ENCODE peak calls at places on chromosomes 2 and 18, in four cellular contexts. F, Y, R and M are unnamed samples.

GRCh38 chr2:148540022-148540421 is 104.5 kb upstream of the EPC2 start:
- DNase-seq in F (no peak), Y (no peak), R (no peak), M (no peak)

GRCh38 chr18:79680100-79680879 is 687 bp downstream of the CTDP1 start:
- DNase-seq in F (peak; percentile 41), Y (no peak), R (peak; percentile 51), M (peak; percentile 26)

GRCh38 chr18:79510046-79510685 is 114.4 kb downstream of the NFATC1 start:
- DNase-seq in F (no peak), Y (no peak), R (no peak), M (no peak)

GRCh38 chr2:24923106-24923505 is 3.1 kb upstream of the ADCY3 start:
- DNase-seq in F (no peak), Y (no peak), R (no peak), M (no peak)

GRCh38 chr2:23803965-23804542 is 122.9 kb downstream of the ATAD2B start:
- DNase-seq in F (peak; percentile 28), Y (no peak), R (peak; percentile 27), M (peak; percentile 56)

GRCh38 chr2:169815849-169816248 is 8.9 kb downstream of the METTL5 start:
- DNase-seq in F (peak; percentile 64), Y (no peak), R (no peak), M (no peak)

GRCh38 chr2:20027260-20027677 is 14.8 kb upstream of the MATN3 start:
- DNase-seq in F (peak; percentile 90), Y (no peak), R (no peak), M (no peak)

GRCh38 chr18:7764406-7764805 is 197.3 kb downstream of the PTPRM start:
- DNase-seq in F (no peak), Y (no peak), R (no peak), M (no peak)

GRCh38 chr2:44944102-44944951 is 2.8 kb downstream of the SIX3 start:
- DNase-seq in F (no peak), Y (no peak), R (no peak), M (no peak)

GRCh38 chr2:191345788-191346187 is 100.6 kb downstream of the MYO1B start:
- DNase-seq in F (no peak), Y (no peak), R (no peak), M (no peak)

GRCh38 chr18:70425236-70425635 is 136.4 kb downstream of the SOCS6 start:
- DNase-seq in F (no peak), Y (no peak), R (no peak), M (no peak)

GRCh38 chr18:40987581-40987980 is 967.5 kb upstream of the PIK3C3 start:
- DNase-seq in F (no peak), Y (no peak), R (no peak), M (no peak)

GRCh38 chr2:172103471-172104292 is 982 bp upstream of the DLX2 start:
- DNase-seq in F (peak; percentile 83), Y (peak; percentile 39), R (peak; percentile 91), M (peak; percentile 82)

GRCh38 chr2:240570531-240571313 is 2.4 kb downstream of the RNPEPL1 start:
- DNase-seq in F (no peak), Y (no peak), R (no peak), M (no peak)

GRCh38 chr2:174145827-174146226 is 102.5 kb downstream of the OLA1 start:
- DNase-seq in F (peak; percentile 25), Y (no peak), R (no peak), M (peak; percentile 46)

GRCh38 chr2:233446616-233447305 is 92.5 kb downstream of the DGKD start:
- DNase-seq in F (no peak), Y (no peak), R (no peak), M (no peak)

GRCh38 chr2:3171564-3172264 is 205.9 kb downstream of the EIPR1 start:
- DNase-seq in F (no peak), Y (no peak), R (no peak), M (no peak)

GRCh38 chr2:68741238-68741637 is 6.6 kb downstream of the ARHGAP25 start:
- DNase-seq in F (no peak), Y (no peak), R (no peak), M (no peak)

GRCh38 chr2:77521931-77522470 is at the start of gene LRRTM4:
- DNase-seq in F (no peak), Y (no peak), R (no peak), M (peak; percentile 14)

GRCh38 chr18:11454021-11454420 is 155.4 kb upstream of the SLC35G4 start:
- DNase-seq in F (no peak), Y (no peak), R (no peak), M (no peak)

GRCh38 chr2:188776634-188777033 is 197.5 kb upstream of the COL3A1 start:
- DNase-seq in F (no peak), Y (no peak), R (no peak), M (no peak)

GRCh38 chr2:27051902-27052645 is 606 bp downstream of the AGBL5 start:
- DNase-seq in F (no peak), Y (no peak), R (no peak), M (peak; percentile 16)

GRCh38 chr2:26754972-26755670 is 9.0 kb upstream of the SLC35F6 start:
- DNase-seq in F (no peak), Y (no peak), R (no peak), M (no peak)

GRCh38 chr2:234273887-234274584 is 222.8 kb downstream of the ARL4C start:
- DNase-seq in F (no peak), Y (no peak), R (no peak), M (no peak)

GRCh38 chr2:9709539-9710285 is 78.9 kb upstream of the YWHAQ start:
- DNase-seq in F (no peak), Y (no peak), R (no peak), M (no peak)

GRCh38 chr18:22399949-22400348 is 17.8 kb downstream of the CTAGE1 start:
- DNase-seq in F (no peak), Y (no peak), R (no peak), M (no peak)

GRCh38 chr2:190637903-190638618 is 10.8 kb upstream of the NAB1 start:
- DNase-seq in F (peak; percentile 45), Y (no peak), R (no peak), M (no peak)

GRCh38 chr2:128369626-128370467 is 51.2 kb upstream of the HS6ST1 start:
- DNase-seq in F (no peak), Y (no peak), R (no peak), M (no peak)

GRCh38 chr2:60552096-60552850 is 1.2 kb downstream of the BCL11A start:
- DNase-seq in F (no peak), Y (no peak), R (no peak), M (no peak)

DNA sequence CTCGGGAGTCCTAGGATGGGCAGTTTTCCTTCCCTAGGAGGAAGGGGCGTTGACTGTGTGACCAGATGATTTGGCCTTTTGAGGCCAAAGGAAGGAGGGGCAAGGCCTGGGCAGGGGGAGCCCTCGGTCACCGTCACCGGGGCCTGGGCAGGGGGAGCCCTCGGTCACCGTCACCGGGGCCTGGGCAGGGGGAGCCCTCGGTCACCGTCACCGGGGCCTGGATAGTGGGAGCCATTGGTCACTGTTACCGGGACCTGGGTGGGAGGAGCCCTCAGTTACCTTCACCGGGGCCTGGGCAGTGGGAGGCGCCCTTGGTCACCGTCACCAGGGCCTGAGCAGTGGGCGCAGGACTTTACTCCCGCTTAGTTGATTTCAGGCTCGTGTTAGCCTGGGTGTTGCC is 17.3 kb downstream of the D2HGDH start:
- DNase-seq in F (no peak), Y (no peak), R (no peak), M (no peak)
- TF ChIP-seq TARDBP in F (no peak), Y (no peak), R (no peak), M (no peak)

GRCh38 chr18:59559528-59559927 is 137.7 kb downstream of the CCBE1 start:
- DNase-seq in F (no peak), Y (no peak), R (no peak), M (no peak)

GRCh38 chr18:59551902-59552635 is 145.2 kb downstream of the CCBE1 start:
- DNase-seq in F (no peak), Y (no peak), R (no peak), M (no peak)

GRCh38 chr18:59553273-59553672 is 143.9 kb downstream of the CCBE1 start:
- DNase-seq in F (no peak), Y (no peak), R (no peak), M (no peak)

GRCh38 chr18:59554796-59555195 is 142.4 kb downstream of the CCBE1 start:
- DNase-seq in F (no peak), Y (no peak), R (no peak), M (no peak)

GRCh38 chr18:59556265-59556664 is 141.0 kb downstream of the CCBE1 start:
- DNase-seq in F (no peak), Y (no peak), R (no peak), M (no peak)
- TF ChIP-seq BHLHE40 in F (no peak), Y (no peak), R (no peak), M (no peak)

DNA sequence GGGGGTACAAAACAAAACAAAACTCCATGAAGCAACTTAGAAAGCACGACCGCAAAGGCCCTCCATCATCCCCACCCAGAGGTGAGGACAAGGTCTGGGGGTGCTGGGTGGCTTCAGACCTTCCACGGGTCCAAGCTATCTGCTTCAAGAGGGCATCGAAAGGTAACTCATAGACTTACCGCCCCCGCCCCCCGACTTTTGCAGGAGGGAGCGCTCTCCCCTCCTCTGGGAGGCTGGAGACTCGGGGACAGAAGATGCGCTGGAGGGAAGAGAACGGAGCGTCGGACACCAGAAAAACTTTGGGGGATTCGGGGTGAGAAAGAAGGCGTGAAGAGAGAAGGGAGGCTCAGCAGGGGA is 300 bp upstream of the STON1 start:
- DNase-seq in F (no peak), Y (no peak), R (no peak), M (no peak)
- TF ChIP-seq TARDBP in F (no peak), Y (no peak), R (no peak), M (no peak)

GRCh38 chr18:48365965-48366364 is 43.2 kb downstream of the ZBTB7C start:
- DNase-seq in F (no peak), Y (no peak), R (no peak), M (no peak)
- TF ChIP-seq BHLHE40 in F (no peak), Y (no peak), R (no peak), M (no peak)

GRCh38 chr2:62789518-62789917 is 84.0 kb downstream of the EHBP1 start:
- DNase-seq in F (no peak), Y (no peak), R (no peak), M (no peak)

GRCh38 chr2:62785216-62785615 is 79.7 kb downstream of the EHBP1 start:
- DNase-seq in F (no peak), Y (no peak), R (no peak), M (no peak)

GRCh38 chr2:62785810-62786593 is 80.5 kb downstream of the EHBP1 start:
- DNase-seq in F (no peak), Y (no peak), R (no peak), M (no peak)

GRCh38 chr2:62789918-62790317 is 84.4 kb downstream of the EHBP1 start:
- DNase-seq in F (peak; percentile 20), Y (no peak), R (no peak), M (no peak)

DNA sequence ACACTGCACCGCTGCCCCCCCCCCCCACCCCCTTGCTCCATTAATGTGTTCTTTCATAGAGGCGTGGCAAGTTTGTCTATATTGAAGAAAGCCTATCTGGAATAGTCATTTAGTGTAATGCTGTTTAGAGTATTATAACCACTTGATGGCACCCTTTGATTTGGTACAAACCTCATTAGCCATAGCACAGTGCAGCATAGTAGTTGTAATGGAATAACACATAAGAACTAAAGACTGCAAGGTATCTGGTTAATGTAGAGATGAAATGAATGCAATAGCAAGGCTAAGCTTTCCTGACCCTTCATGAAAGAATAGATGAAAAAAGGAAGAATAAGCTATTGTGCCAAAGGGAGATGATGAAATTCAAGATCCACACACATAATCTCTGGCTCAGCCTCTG is 81.9 kb downstream of the EHBP1 start:
- DNase-seq in F (no peak), Y (no peak), R (no peak), M (peak; percentile 17)
- TF ChIP-seq TARDBP in F (no peak), Y (no peak), R (no peak), M (no peak)